ENCODE peak calls at places on chromosomes 11 and 22, in six cellular contexts. One of them, this sample, is unnamed. For H3K27me3, the result is how much of the 10 kb centered on the place peaks cover.

GRCh38 chr11:36352919-36353318 is 56.8 kb downstream of the PRR5L start:
- DNase-seq in DND-41: peak
- DNase-seq in HL-60: no peak
- DNase-seq in K562: no peak
- DNase-seq in Caco-2: no peak
- DNase-seq in spleen: no peak
- DNase-seq in this sample: no peak

GRCh38 chr22:46935506-46936377 is 173.3 kb downstream of the TBC1D22A start:
- DNase-seq in Caco-2: peak
- DNase-seq in spleen: no peak
- DNase-seq in K562: peak
- DNase-seq in DND-41: no peak
- DNase-seq in HL-60: no peak
- DNase-seq in this sample: no peak

GRCh38 chr22:20439928-20440575 is 2.4 kb upstream of the SCARF2 start:
- DNase-seq in K562: no peak
- DNase-seq in Caco-2: no peak
- DNase-seq in spleen: peak
- DNase-seq in HL-60: no peak
- DNase-seq in DND-41: no peak
- DNase-seq in this sample: no peak

GRCh38 chr11:19597194-19597593 is 115.4 kb upstream of the NAV2 start:
- DNase-seq in DND-41: no peak
- DNase-seq in HL-60: no peak
- DNase-seq in spleen: no peak
- DNase-seq in Caco-2: no peak
- DNase-seq in K562: no peak
- DNase-seq in this sample: no peak

GRCh38 chr22:37675930-37676571 is 615 bp downstream of the LGALS1 start:
- DNase-seq in DND-41: no peak
- DNase-seq in K562: no peak
- DNase-seq in Caco-2: no peak
- DNase-seq in spleen: no peak
- DNase-seq in HL-60: peak
- DNase-seq in this sample: no peak

GRCh38 chr11:12655842-12656241 is 18.4 kb upstream of the TEAD1 start:
- DNase-seq in DND-41: no peak
- DNase-seq in K562: no peak
- DNase-seq in spleen: no peak
- DNase-seq in Caco-2: no peak
- DNase-seq in HL-60: no peak
- DNase-seq in this sample: no peak

GRCh38 chr11:474914-475506 is 24.9 kb downstream of the PTDSS2 start:
- DNase-seq in spleen: no peak
- DNase-seq in DND-41: no peak
- DNase-seq in HL-60: no peak
- DNase-seq in Caco-2: no peak
- DNase-seq in K562: no peak
- DNase-seq in this sample: no peak

GRCh38 chr22:38467904-38468760 is at the start of gene KDELR3:
- DNase-seq in spleen: peak
- DNase-seq in K562: peak
- DNase-seq in Caco-2: no peak
- DNase-seq in HL-60: no peak
- DNase-seq in DND-41: no peak
- DNase-seq in this sample: peak

GRCh38 chr11:61728940-61729219 is 23.6 kb upstream of the MYRF start:
- DNase-seq in HL-60: no peak
- DNase-seq in DND-41: no peak
- DNase-seq in Caco-2: no peak
- DNase-seq in K562: no peak
- DNase-seq in spleen: no peak
- DNase-seq in this sample: no peak

GRCh38 chr11:105577645-105578044 is 32.2 kb upstream of the GRIA4 start:
- DNase-seq in K562: no peak
- DNase-seq in DND-41: no peak
- DNase-seq in HL-60: no peak
- DNase-seq in Caco-2: no peak
- DNase-seq in spleen: no peak
- DNase-seq in this sample: no peak
- TF ChIP-seq CTCF in K562: no peak
- TF ChIP-seq CTCF in DND-41: peak
- TF ChIP-seq CTCF in HL-60: no peak
- TF ChIP-seq CTCF in Caco-2: peak
- TF ChIP-seq CTCF in spleen: no peak
- TF ChIP-seq CTCF in this sample: no peak

DNA sequence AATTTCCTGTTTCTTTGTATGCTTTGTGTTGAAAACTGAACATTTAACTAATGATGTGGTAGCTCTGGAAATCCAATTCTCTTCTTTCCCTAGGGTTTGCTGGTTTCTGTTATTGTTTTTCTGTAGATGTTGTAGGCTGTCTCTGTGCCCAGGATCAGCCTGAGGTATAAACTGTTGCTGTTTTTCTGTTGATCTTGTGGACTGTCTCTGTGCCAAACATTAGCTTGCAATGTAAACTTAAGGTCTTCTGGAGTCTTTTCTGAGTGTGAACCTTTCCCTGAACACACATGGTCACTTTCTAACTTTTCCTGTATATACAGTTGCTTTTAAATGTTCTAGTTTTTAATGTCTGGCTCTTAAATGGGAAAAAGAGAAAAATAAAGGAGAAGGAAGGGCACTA is 5.8 kb upstream of the TSKU start:
- DNase-seq in Caco-2: no peak
- DNase-seq in HL-60: no peak
- DNase-seq in DND-41: no peak
- DNase-seq in K562: no peak
- DNase-seq in spleen: no peak
- DNase-seq in this sample: no peak
- H3K4me3 ChIP-seq in Caco-2: no peak
- H3K4me3 ChIP-seq in HL-60: no peak
- H3K4me3 ChIP-seq in DND-41: no peak
- H3K4me3 ChIP-seq in K562: no peak
- H3K4me3 ChIP-seq in spleen: no peak
- H3K4me3 ChIP-seq in this sample: no peak

DNA sequence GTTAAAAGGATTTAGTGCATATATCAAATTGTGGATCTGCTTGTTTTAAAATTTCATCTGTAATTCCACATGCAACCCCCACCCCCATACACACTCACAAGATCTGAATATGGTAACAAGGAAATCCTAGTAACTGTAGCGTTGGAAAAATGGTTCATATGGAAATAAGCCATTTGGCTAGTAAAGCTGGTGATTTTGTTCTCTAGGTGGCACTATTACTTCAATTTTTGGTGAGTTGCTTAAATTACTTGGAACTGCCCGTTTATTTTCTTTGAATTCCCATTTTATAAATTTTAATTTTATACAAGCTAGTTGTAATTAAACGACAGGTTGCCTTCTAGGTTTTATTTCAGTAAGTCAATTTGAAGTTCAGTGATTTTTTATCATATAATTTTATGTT is 5.3 kb downstream of the BDNF start:
- DNase-seq in DND-41: no peak
- DNase-seq in spleen: no peak
- DNase-seq in HL-60: no peak
- DNase-seq in K562: no peak
- DNase-seq in Caco-2: no peak
- DNase-seq in this sample: no peak
- H3K27me3 ChIP-seq in DND-41: under half
- H3K27me3 ChIP-seq in spleen: under half
- H3K27me3 ChIP-seq in HL-60: under half
- H3K27me3 ChIP-seq in K562: under half
- H3K27me3 ChIP-seq in Caco-2: under half
- H3K27me3 ChIP-seq in this sample: under half

GRCh38 chr11:119054418-119054817 is 2.6 kb downstream of the HYOU1 start:
- DNase-seq in HL-60: no peak
- DNase-seq in K562: no peak
- DNase-seq in DND-41: no peak
- DNase-seq in Caco-2: no peak
- DNase-seq in spleen: peak
- DNase-seq in this sample: no peak

GRCh38 chr11:119061256-119061655 is 4.3 kb upstream of the HYOU1 start:
- DNase-seq in K562: no peak
- DNase-seq in DND-41: no peak
- DNase-seq in HL-60: no peak
- DNase-seq in spleen: no peak
- DNase-seq in Caco-2: no peak
- DNase-seq in this sample: no peak

GRCh38 chr11:119055901-119056300 is 1.1 kb downstream of the HYOU1 start:
- DNase-seq in HL-60: peak
- DNase-seq in Caco-2: no peak
- DNase-seq in spleen: no peak
- DNase-seq in DND-41: peak
- DNase-seq in K562: no peak
- DNase-seq in this sample: no peak

GRCh38 chr11:119056397-119056999 is 507 bp downstream of the HYOU1 start:
- DNase-seq in HL-60: peak
- DNase-seq in DND-41: peak
- DNase-seq in K562: peak
- DNase-seq in spleen: no peak
- DNase-seq in Caco-2: no peak
- DNase-seq in this sample: peak

DNA sequence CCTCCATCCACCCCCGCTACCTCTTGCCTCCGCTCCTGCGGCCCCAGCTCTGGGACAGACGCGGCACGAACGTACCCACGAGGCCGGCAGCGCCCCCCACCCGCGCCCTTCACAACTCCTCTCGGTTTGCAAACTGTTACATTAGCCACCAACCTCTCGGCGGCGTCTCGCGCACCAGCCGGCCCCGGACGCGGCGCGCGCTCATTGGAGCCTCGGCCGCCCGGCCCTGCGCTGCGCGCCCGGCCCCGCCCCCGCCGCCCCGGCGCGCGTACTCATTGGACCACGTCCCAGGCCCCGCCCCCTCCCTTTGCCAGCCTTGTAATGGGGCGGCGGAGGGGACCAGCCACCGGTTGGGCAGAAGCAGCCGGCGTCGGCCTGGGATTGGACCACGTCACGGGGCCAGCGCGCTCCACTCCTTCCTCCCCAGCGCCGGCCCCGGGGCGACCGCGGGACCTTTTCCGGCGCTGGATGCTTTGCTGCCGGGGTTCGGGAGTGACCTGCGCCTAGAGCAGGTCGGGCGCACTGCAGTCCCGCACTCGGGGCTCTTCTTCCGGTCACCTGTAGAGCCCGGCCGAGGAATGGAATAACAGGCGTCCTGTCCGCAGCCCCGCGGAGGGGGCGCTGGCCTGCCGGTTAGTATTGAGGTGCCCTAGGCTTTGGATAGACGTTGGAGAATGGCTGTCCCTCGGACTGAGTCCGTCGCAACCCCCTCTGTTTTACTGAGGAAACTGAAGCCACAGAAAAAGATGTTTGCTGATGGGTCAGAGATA is at the start of gene HYOU1:
- DNase-seq in spleen: peak
- DNase-seq in Caco-2: peak
- DNase-seq in DND-41: peak
- DNase-seq in K562: peak
- DNase-seq in HL-60: peak
- DNase-seq in this sample: peak
- TF ChIP-seq CTCF in spleen: no peak
- TF ChIP-seq CTCF in Caco-2: peak
- TF ChIP-seq CTCF in DND-41: peak
- TF ChIP-seq CTCF in K562: peak
- TF ChIP-seq CTCF in HL-60: no peak
- TF ChIP-seq CTCF in this sample: peak

GRCh38 chr11:75312346-75312745 is 39.1 kb downstream of the ARRB1 start:
- DNase-seq in Caco-2: no peak
- DNase-seq in DND-41: peak
- DNase-seq in K562: no peak
- DNase-seq in spleen: no peak
- DNase-seq in HL-60: no peak
- DNase-seq in this sample: no peak
- H3K4me3 ChIP-seq in Caco-2: no peak
- H3K4me3 ChIP-seq in DND-41: no peak
- H3K4me3 ChIP-seq in K562: no peak
- H3K4me3 ChIP-seq in spleen: no peak
- H3K4me3 ChIP-seq in HL-60: no peak
- H3K4me3 ChIP-seq in this sample: no peak

GRCh38 chr11:122523841-122524531 is 131.5 kb upstream of the UBASH3B start:
- DNase-seq in HL-60: peak
- DNase-seq in K562: no peak
- DNase-seq in Caco-2: no peak
- DNase-seq in DND-41: no peak
- DNase-seq in spleen: no peak
- DNase-seq in this sample: no peak

GRCh38 chr11:122524532-122524882 is 131.0 kb upstream of the UBASH3B start:
- DNase-seq in spleen: no peak
- DNase-seq in HL-60: no peak
- DNase-seq in K562: no peak
- DNase-seq in Caco-2: no peak
- DNase-seq in DND-41: no peak
- DNase-seq in this sample: no peak
- H3K27me3 ChIP-seq in spleen: under half
- H3K27me3 ChIP-seq in HL-60: under half
- H3K27me3 ChIP-seq in K562: under half
- H3K27me3 ChIP-seq in Caco-2: under half
- H3K27me3 ChIP-seq in DND-41: under half
- H3K27me3 ChIP-seq in this sample: under half

DNA sequence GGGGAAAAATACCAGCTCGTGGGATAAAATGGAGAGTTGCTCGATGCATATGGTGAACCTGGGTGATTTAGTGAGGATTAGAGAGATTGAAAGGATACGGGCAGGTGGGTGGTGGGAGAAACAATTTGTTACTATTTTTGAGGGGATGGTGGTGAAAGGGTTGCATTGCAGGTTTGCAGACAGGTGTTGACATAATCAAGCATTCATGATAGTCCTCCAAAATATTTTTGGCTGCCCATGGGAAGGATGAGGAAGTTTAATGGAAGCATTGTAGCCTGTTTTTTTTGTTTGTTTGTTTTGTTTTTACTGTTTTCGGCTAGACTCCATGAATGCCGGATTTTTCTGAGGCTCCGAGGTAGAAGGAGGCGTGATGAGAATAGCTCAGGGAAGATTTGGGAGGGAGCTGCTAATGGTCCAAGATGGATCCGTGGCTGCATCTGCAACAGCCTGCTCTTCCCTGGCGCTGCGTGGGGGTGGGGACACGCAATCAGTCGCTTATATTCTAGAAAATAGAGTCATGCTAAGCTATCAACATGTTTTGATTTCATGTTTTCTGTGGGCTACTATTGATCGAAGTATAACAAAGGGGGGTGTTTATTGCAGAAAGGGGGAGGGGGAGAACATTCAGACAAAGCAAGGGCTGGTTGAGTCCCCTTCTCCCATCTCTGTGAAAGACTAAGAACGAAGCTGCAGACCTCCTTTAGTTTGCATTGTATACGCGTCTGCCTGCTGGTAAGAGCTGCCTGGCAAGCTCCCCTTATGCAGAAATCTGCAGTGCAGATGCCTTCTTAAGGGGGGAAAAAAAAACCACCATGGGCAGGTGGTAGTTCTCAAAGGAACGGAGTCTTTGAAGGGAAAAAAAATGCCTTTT is 980 bp downstream of the RTN3 start:
- DNase-seq in Caco-2: no peak
- DNase-seq in DND-41: peak
- DNase-seq in K562: peak
- DNase-seq in HL-60: peak
- DNase-seq in spleen: no peak
- DNase-seq in this sample: no peak
- TF ChIP-seq CTCF in Caco-2: peak
- TF ChIP-seq CTCF in DND-41: peak
- TF ChIP-seq CTCF in K562: peak
- TF ChIP-seq CTCF in HL-60: no peak
- TF ChIP-seq CTCF in spleen: peak
- TF ChIP-seq CTCF in this sample: peak